ENCODE peak calls at places on chromosomes 4 and X, in six cellular contexts. G is activated CD4-positive, alpha-beta T cell treated with anti-CD3 and anti-CD28 coated beads for 36 hours; D is AG10803; M is substantia nigra; Q is memory B cell; I is GM12891. H is an unnamed sample.

GRCh38 chrX:24369816-24370215 is 9.4 kb downstream of the SUPT20HL1 start:
- DNase-seq in G (no peak), D (no peak), I (no peak), Q (no peak), M (no peak), H (no peak)

GRCh38 chr4:86033171-86033570 is 326.7 kb downstream of the MAPK10 start:
- DNase-seq in D (peak), I (no peak), M (no peak), G (no peak), Q (no peak), H (peak)

GRCh38 chrX:20361081-20361889 is 94.6 kb upstream of the RPS6KA3 start:
- DNase-seq in M (no peak), D (peak), G (no peak), Q (no peak), I (no peak), H (no peak)

GRCh38 chr4:152665691-152666410 is 13.9 kb downstream of the TMEM154 start:
- DNase-seq in I (no peak), Q (peak), D (no peak), M (no peak), G (no peak), H (no peak)

GRCh38 chr4:10015140-10015753 is 6.0 kb downstream of the SLC2A9 start:
- DNase-seq in Q (no peak), I (no peak), D (peak), G (peak), M (no peak), H (peak)

GRCh38 chr4:186329372-186329771 is 63.4 kb downstream of the F11 start:
- DNase-seq in Q (no peak), M (no peak), G (no peak), D (no peak), I (no peak), H (no peak)

GRCh38 chr4:155762351-155762750 is 3.5 kb downstream of the GUCY1B1 start:
- DNase-seq in D (peak), M (no peak), G (no peak), Q (no peak), I (no peak), H (no peak)

GRCh38 chr4:107452717-107453116 is 267.3 kb downstream of the PAPSS1 start:
- DNase-seq in Q (no peak), M (no peak), G (no peak), D (no peak), I (no peak), H (no peak)

GRCh38 chrX:81202413-81202794 is 502 bp downstream of the SH3BGRL start:
- DNase-seq in Q (no peak), M (no peak), G (peak), I (no peak), D (no peak), H (peak)

GRCh38 chr4:42216569-42216968 is 64.1 kb upstream of the BEND4 start:
- DNase-seq in M (no peak), D (no peak), Q (no peak), I (no peak), G (no peak), H (no peak)

GRCh38 chr4:126976850-126977249 is 655.9 kb upstream of the INTU start:
- DNase-seq in M (no peak), I (no peak), G (no peak), Q (no peak), D (no peak), H (no peak)

GRCh38 chr4:184475096-184475461 is 729 bp upstream of the IRF2 start:
- DNase-seq in M (peak), G (peak), I (peak), D (peak), Q (no peak), H (peak)

GRCh38 chrX:42149281-42149680 is 225.9 kb upstream of the CASK start:
- DNase-seq in G (no peak), I (no peak), M (no peak), D (no peak), Q (no peak), H (no peak)

GRCh38 chr4:5039800-5040199 is 11.5 kb upstream of the STK32B start:
- DNase-seq in Q (no peak), D (no peak), M (no peak), G (no peak), I (no peak), H (no peak)

GRCh38 chr4:185874516-185875230 is 62.7 kb upstream of the SORBS2 start:
- DNase-seq in Q (no peak), I (no peak), G (no peak), D (peak), M (no peak), H (no peak)

GRCh38 chr4:74197123-74197522 is 39.2 kb downstream of the MTHFD2L start:
- DNase-seq in Q (no peak), I (no peak), D (no peak), M (no peak), G (no peak), H (no peak)

GRCh38 chr4:94032754-94033153 is 174.9 kb upstream of the SMARCAD1 start:
- DNase-seq in Q (no peak), M (no peak), G (no peak), I (no peak), D (no peak), H (no peak)

GRCh38 chr4:40254961-40255721 is 58.3 kb downstream of the RHOH start:
- DNase-seq in I (no peak), M (no peak), D (peak), G (peak), Q (no peak), H (peak)

GRCh38 chr4:141022221-141022760 is 111.0 kb downstream of the RNF150 start:
- DNase-seq in Q (no peak), D (peak), G (no peak), I (no peak), M (no peak), H (no peak)

GRCh38 chrX:29659911-29660310 is 555.5 kb upstream of the MAGEB2 start:
- DNase-seq in I (no peak), M (no peak), D (no peak), G (no peak), Q (no peak), H (no peak)

GRCh38 chr4:71472946-71473345 is 134.1 kb downstream of the SLC4A4 start:
- DNase-seq in G (no peak), M (no peak), D (peak), Q (no peak), I (no peak), H (no peak)

GRCh38 chr4:37827030-37827705 is 682 bp downstream of the PGM2 start:
- DNase-seq in Q (no peak), D (no peak), I (peak), G (peak), M (no peak), H (no peak)

GRCh38 chrX:14095702-14096101 is 66.0 kb upstream of the GEMIN8 start:
- DNase-seq in Q (peak), M (no peak), D (peak), I (peak), G (peak), H (peak)

GRCh38 chr4:38983756-38984647 is 48.2 kb downstream of the TMEM156 start:
- DNase-seq in M (no peak), D (peak), I (no peak), G (peak), Q (no peak), H (peak)

GRCh38 chr4:26931451-26931850 is 70.8 kb downstream of the STIM2 start:
- DNase-seq in M (no peak), G (no peak), I (no peak), D (no peak), Q (no peak), H (no peak)

GRCh38 chrX:143854006-143854405 is 29.9 kb upstream of the UBE2NL start:
- DNase-seq in M (no peak), I (no peak), G (no peak), Q (no peak), D (peak), H (no peak)

GRCh38 chr4:1471443-1472147 is 65.4 kb upstream of the NKX1-1 start:
- DNase-seq in I (no peak), G (no peak), M (no peak), D (no peak), Q (no peak), H (no peak)

H was measured in globus pallidus.